ENCODE peak calls at places on chromosome 9, in seven cellular contexts. N, G, B, S, H, O and Z are unnamed samples.

GRCh38 chr9:113530942-113531341 is 67.4 kb downstream of the RGS3 start:
- DNase-seq in B (no peak), N (no peak), S (no peak), G (no peak), O (no peak), H (no peak), Z (no peak)

GRCh38 chr9:94887721-94888120 is 161.2 kb downstream of the AOPEP start:
- DNase-seq in O (no peak), S (no peak), H (no peak), G (no peak), N (no peak), B (no peak), Z (no peak)

GRCh38 chr9:113372059-113372458 is 4.7 kb downstream of the HDHD3 start:
- DNase-seq in G (no peak), S (no peak), N (no peak), O (no peak), H (no peak), B (no peak), Z (no peak)

GRCh38 chr9:134690946-134691694 is 49.5 kb downstream of the COL5A1 start:
- DNase-seq in B (no peak), N (no peak), S (no peak), H (no peak), O (peak; percentile 25), G (peak; percentile 86), Z (no peak)

GRCh38 chr9:4862506-4863250 is 69.9 kb downstream of the RCL1 start:
- DNase-seq in B (no peak), O (no peak), G (no peak), N (no peak), S (no peak), H (no peak), Z (no peak)

GRCh38 chr9:70410368-70410767 is 4.1 kb downstream of the KLF9 start:
- DNase-seq in O (no peak), G (no peak), B (no peak), H (no peak), S (no peak), N (no peak), Z (no peak)

GRCh38 chr9:74555625-74556024 is 58.5 kb downstream of the RORB start:
- DNase-seq in S (no peak), O (no peak), H (no peak), G (no peak), N (no peak), B (no peak), Z (no peak)

GRCh38 chr9:130128782-130129424 is 43.3 kb upstream of the NCS1 start:
- DNase-seq in N (peak; percentile 79), G (peak; percentile 70), S (no peak), O (peak; percentile 92), B (no peak), H (no peak), Z (peak; percentile 41)

GRCh38 chr9:130212543-130213297 is 40.5 kb downstream of the NCS1 start:
- DNase-seq in N (no peak), O (no peak), G (no peak), B (no peak), H (no peak), S (no peak), Z (no peak)

GRCh38 chr9:114263853-114264510 is 58.9 kb upstream of the ORM1 start:
- DNase-seq in G (peak; percentile 52), N (no peak), H (no peak), S (peak; percentile 42), B (no peak), O (no peak), Z (peak; percentile 49)

GRCh38 chr9:109098960-109099308 is 20.8 kb downstream of the TMEM245 start:
- DNase-seq in B (no peak), H (no peak), N (no peak), G (peak; percentile 23), S (no peak), O (no peak), Z (no peak)

GRCh38 chr9:137095664-137096517 is 9.1 kb downstream of the MAN1B1 start:
- DNase-seq in H (no peak), B (no peak), N (peak; percentile 61), S (peak; percentile 64), G (no peak), O (no peak), Z (no peak)
- TF ChIP-seq CTCF in H (no peak), B (no peak), N (peak; percentile 63), S (peak; percentile 58), G (peak; percentile 11), O (peak; percentile 32), Z (no peak)

GRCh38 chr9:2640570-2640969 is 19.0 kb downstream of the VLDLR start:
- DNase-seq in G (no peak), B (no peak), N (no peak), O (no peak), S (no peak), H (no peak), Z (no peak)

GRCh38 chr9:2639786-2640185 is 18.2 kb downstream of the VLDLR start:
- DNase-seq in S (no peak), H (no peak), G (no peak), B (no peak), N (no peak), O (no peak), Z (no peak)

GRCh38 chr9:2641033-2641432 is 19.4 kb downstream of the VLDLR start:
- DNase-seq in G (no peak), N (no peak), H (no peak), S (no peak), B (no peak), O (no peak), Z (no peak)

GRCh38 chr9:2638871-2639673 is 17.5 kb downstream of the VLDLR start:
- DNase-seq in N (no peak), S (no peak), H (no peak), O (no peak), G (no peak), B (no peak), Z (no peak)

GRCh38 chr9:2642068-2642467 is 20.5 kb downstream of the VLDLR start:
- DNase-seq in O (no peak), H (no peak), S (no peak), B (no peak), G (no peak), N (no peak), Z (no peak)
- H3K36me3 ChIP-seq in O (no peaks in the 10 kb centered on the region), H (no peaks in the 10 kb centered on the region), S (peaks cover 22% of the 10 kb centered on the region), B (no peaks in the 10 kb centered on the region), G (peaks cover 58% of the 10 kb centered on the region), N (no peaks in the 10 kb centered on the region), Z (peaks cover 37% of the 10 kb centered on the region)

GRCh38 chr9:127910613-127911205 is 6.1 kb downstream of the ST6GALNAC4 start:
- DNase-seq in O (no peak), H (no peak), N (no peak), S (peak; percentile 14), B (no peak), G (no peak), Z (no peak)
- TF ChIP-seq CTCF in O (peak; percentile 28), H (no peak), N (peak; percentile 20), S (peak; percentile 24), B (no peak), G (no peak), Z (peak; percentile 14)

GRCh38 chr9:128802482-128802881 is 15.4 kb downstream of the TBC1D13 start:
- DNase-seq in H (no peak), G (no peak), O (no peak), N (no peak), B (no peak), S (no peak), Z (no peak)

GRCh38 chr9:128792978-128793686 is 6.1 kb downstream of the TBC1D13 start:
- DNase-seq in B (no peak), N (no peak), O (no peak), G (no peak), H (no peak), S (no peak), Z (no peak)

GRCh38 chr9:128800061-128800460 is 13.0 kb downstream of the TBC1D13 start:
- DNase-seq in S (no peak), O (no peak), B (no peak), H (no peak), G (no peak), N (no peak), Z (no peak)

GRCh38 chr9:128798896-128799295 is 11.8 kb downstream of the TBC1D13 start:
- DNase-seq in H (no peak), B (no peak), O (no peak), N (no peak), S (no peak), G (no peak), Z (no peak)
- H3K36me3 ChIP-seq in H (peaks cover 4% of the 10 kb centered on the region), B (no peaks in the 10 kb centered on the region), O (peaks cover 50% of the 10 kb centered on the region), N (peaks cover 18% of the 10 kb centered on the region), S (peaks cover 32% of the 10 kb centered on the region), G (peaks cover 30% of the 10 kb centered on the region), Z (no peaks in the 10 kb centered on the region)